ENCODE peak calls at places on chromosomes 1 and 21, in six cellular contexts. X is OCI-LY7, N is fibroblast of lung, T is hepatocyte, D is mammary epithelial cell, W is H9. I is an unnamed sample.
A peak's percentile ranks its signal among the peaks of the same experiment; 100 is the strongest.

GRCh38 chr1:85818371-85818770 is 110.1 kb upstream of the ZNHIT6 start:
- DNase-seq in N (peak; percentile 47), D (no peak), T (no peak), W (no peak), X (no peak), I (no peak)

GRCh38 chr1:202750024-202750423 is 39.8 kb upstream of the SYT2 start:
- DNase-seq in N (no peak), D (no peak), T (no peak), X (no peak), W (no peak), I (no peak)

GRCh38 chr1:172658871-172659453 is at the start of gene FASLG:
- DNase-seq in T (no peak), D (no peak), N (no peak), W (no peak), X (no peak), I (no peak)

GRCh38 chr1:116226017-116226416 is 114.8 kb downstream of the MAB21L3 start:
- DNase-seq in N (no peak), D (peak; percentile 12), T (no peak), X (peak; percentile 61), W (no peak), I (no peak)

GRCh38 chr21:15135867-15136629 is 71.2 kb upstream of the NRIP1 start:
- DNase-seq in D (no peak), T (no peak), W (no peak), X (no peak), N (no peak), I (no peak)

GRCh38 chr1:25795955-25796806 is 3.8 kb upstream of the SELENON start:
- DNase-seq in N (no peak), T (no peak), W (no peak), X (no peak), D (peak; percentile 36), I (no peak)

GRCh38 chr1:168763031-168763430 is 34.0 kb upstream of the DPT start:
- DNase-seq in D (peak; percentile 84), N (no peak), T (no peak), X (no peak), W (no peak), I (peak; percentile 48)

GRCh38 chr1:21324368-21325137 is 34.3 kb upstream of the ECE1 start:
- DNase-seq in D (peak; percentile 96), W (no peak), N (peak; percentile 90), T (peak; percentile 89), X (peak; percentile 35), I (no peak)

GRCh38 chr1:93625582-93626327 is 55.9 kb downstream of the BCAR3 start:
- DNase-seq in N (peak; percentile 89), D (peak; percentile 37), T (no peak), W (no peak), X (no peak), I (no peak)

GRCh38 chr1:25727026-25727818 is 72.8 kb upstream of the SELENON start:
- DNase-seq in D (no peak), T (no peak), N (peak; percentile 22), W (no peak), X (no peak), I (no peak)

GRCh38 chr1:209876091-209876800 is 48.5 kb downstream of the UTP25 start:
- DNase-seq in T (no peak), N (peak; percentile 31), D (no peak), W (no peak), X (no peak), I (no peak)

GRCh38 chr1:119384591-119384990 is 16.0 kb downstream of the HAO2 start:
- DNase-seq in X (no peak), D (no peak), N (no peak), T (no peak), W (no peak), I (no peak)

GRCh38 chr1:116514708-116515525 is 55.9 kb downstream of the CD58 start:
- DNase-seq in T (no peak), X (no peak), W (no peak), N (no peak), D (peak; percentile 86), I (no peak)

GRCh38 chr1:228341814-228342626 is 64.6 kb downstream of the TRIM11 start:
- DNase-seq in N (no peak), X (no peak), W (peak; percentile 24), D (no peak), T (no peak), I (no peak)

GRCh38 chr1:53605181-53605580 is 133.8 kb downstream of the GLIS1 start:
- DNase-seq in T (no peak), N (no peak), W (no peak), X (no peak), D (no peak), I (no peak)

GRCh38 chr1:186225089-186225488 is 150.0 kb downstream of the TPR start:
- DNase-seq in N (no peak), T (peak; percentile 7), D (no peak), W (no peak), X (no peak), I (no peak)

GRCh38 chr1:145994391-145995120 is 1.8 kb downstream of the TXNIP start:
- DNase-seq in N (no peak), D (no peak), W (no peak), T (no peak), X (no peak), I (no peak)

GRCh38 chr1:119617751-119618691 is 30.0 kb downstream of the ZNF697 start:
- DNase-seq in X (no peak), W (no peak), T (no peak), N (no peak), D (no peak), I (no peak)

GRCh38 chr1:239814306-239814881 is 277.3 kb upstream of the FMN2 start:
- DNase-seq in T (peak; percentile 70), X (no peak), W (peak; percentile 82), N (peak; percentile 74), D (peak; percentile 77), I (no peak)

GRCh38 chr1:4585216-4585615 is 69.2 kb upstream of the AJAP1 start:
- DNase-seq in W (peak; percentile 80), D (no peak), T (peak; percentile 27), N (no peak), X (peak; percentile 50), I (no peak)

GRCh38 chr1:157781048-157781447 is 4.1 kb upstream of the FCRL2 start:
- DNase-seq in T (no peak), N (no peak), W (no peak), X (peak; percentile 62), D (no peak), I (no peak)

GRCh38 chr1:215397106-215397505 is 170.0 kb upstream of the KCTD3 start:
- DNase-seq in D (no peak), T (no peak), W (no peak), X (no peak), N (no peak), I (no peak)

GRCh38 chr1:246161626-246162025 is 345.5 kb downstream of the SMYD3 start:
- DNase-seq in W (no peak), N (peak; percentile 87), T (peak; percentile 30), D (peak; percentile 82), X (no peak), I (no peak)

GRCh38 chr1:38046333-38046883 is at the start of gene POU3F1:
- DNase-seq in T (no peak), X (no peak), N (no peak), W (no peak), D (no peak), I (no peak)

GRCh38 chr1:22139817-22140216 is 3.1 kb downstream of the WNT4 start:
- DNase-seq in T (no peak), X (no peak), W (no peak), D (no peak), N (no peak), I (no peak)

GRCh38 chr1:41726899-41727748 is 191.6 kb downstream of the HIVEP3 start:
- DNase-seq in W (peak; percentile 62), N (no peak), D (no peak), X (peak; percentile 83), T (no peak), I (no peak)
- H2AFZ ChIP-seq in W (no peak overlapping the region), N (no peak overlapping the region), D (no peak overlapping the region), X (peak overlapping the region; percentile 32), T (no peak overlapping the region), I (no peak overlapping the region)

DNA sequence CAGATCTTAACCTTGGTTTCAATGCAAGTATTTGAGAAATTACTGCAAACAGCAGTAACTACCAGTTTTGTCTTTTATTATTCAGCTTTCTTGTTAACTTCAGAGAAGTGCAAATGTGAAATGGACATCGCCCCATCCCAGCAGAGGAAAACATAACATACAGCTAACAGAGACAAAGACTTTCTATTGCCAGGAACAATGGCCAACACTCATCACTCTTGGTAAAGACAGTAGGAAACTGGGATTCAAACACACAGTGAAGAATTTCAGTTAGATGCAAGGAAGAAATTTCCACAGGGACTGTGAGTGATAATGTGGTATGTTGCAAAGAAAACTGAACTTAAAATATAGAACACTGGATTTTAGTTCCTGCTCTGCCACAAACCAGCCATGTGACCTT is 115.0 kb downstream of the SLC30A10 start:
- DNase-seq in X (no peak), W (no peak), N (no peak), D (no peak), T (no peak), I (no peak)
- H2AFZ ChIP-seq in X (no peak overlapping the region), W (no peak overlapping the region), N (no peak overlapping the region), D (no peak overlapping the region), T (no peak overlapping the region), I (no peak overlapping the region)

GRCh38 chr21:20998886-20999285 is 677 bp downstream of the NCAM2 start:
- DNase-seq in X (no peak), W (no peak), N (no peak), T (no peak), D (no peak), I (no peak)

GRCh38 chr21:20997308-20997632 is 939 bp upstream of the NCAM2 start:
- DNase-seq in X (no peak), W (peak; percentile 36), D (no peak), T (peak; percentile 11), N (peak; percentile 5), I (no peak)

GRCh38 chr21:20999567-21000169 is 1.5 kb downstream of the NCAM2 start:
- DNase-seq in X (peak; percentile 15), T (peak; percentile 58), D (peak; percentile 9), W (peak; percentile 32), N (peak; percentile 73), I (no peak)

GRCh38 chr21:20997633-20998455 is at the start of gene NCAM2:
- DNase-seq in W (peak; percentile 83), N (peak; percentile 85), X (no peak), T (peak; percentile 89), D (peak; percentile 9), I (no peak)

DNA sequence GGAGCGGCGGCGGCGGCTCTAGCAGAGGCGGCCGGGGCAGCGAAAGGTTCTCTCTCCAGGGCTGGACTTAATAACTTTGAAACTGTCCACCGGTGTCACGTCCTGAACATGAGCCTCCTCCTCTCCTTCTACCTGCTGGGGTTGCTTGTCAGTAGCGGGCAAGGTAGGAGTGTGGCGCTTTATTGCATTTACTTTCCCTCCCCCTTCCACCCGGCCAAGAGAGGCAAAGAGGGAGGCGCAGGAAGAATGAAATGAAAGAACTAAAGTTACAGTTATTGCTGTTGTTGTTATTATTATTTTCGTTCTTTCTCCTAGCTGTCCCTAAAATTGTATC is 214 bp downstream of the NCAM2 start:
- DNase-seq in T (no peak), W (no peak), D (no peak), N (no peak), X (no peak), I (no peak)
- H2AFZ ChIP-seq in T (peak overlapping the region; percentile 85), W (peak overlapping the region; percentile 69), D (peak overlapping the region; percentile 62), N (peak overlapping the region; percentile 90), X (no peak overlapping the region), I (peak overlapping the region; percentile 90)

GRCh38 chr1:160794396-160794795 is 1.6 kb upstream of the LY9 start:
- DNase-seq in T (no peak), X (no peak), W (no peak), N (no peak), D (no peak), I (no peak)

GRCh38 chr1:160789702-160790611 is 6.0 kb upstream of the LY9 start:
- DNase-seq in D (no peak), T (no peak), W (no peak), X (peak; percentile 86), N (no peak), I (no peak)

GRCh38 chr1:160789051-160789701 is 6.8 kb upstream of the LY9 start:
- DNase-seq in T (no peak), X (no peak), W (no peak), N (no peak), D (no peak), I (no peak)
- H2AFZ ChIP-seq in T (no peak overlapping the region), X (peak overlapping the region; percentile 94), W (no peak overlapping the region), N (no peak overlapping the region), D (no peak overlapping the region), I (no peak overlapping the region)

I was measured in keratinocyte.